ENCODE peak calls at places on chromosomes 3 and 15, in ten cellular contexts. One of them, this sample, is unnamed.

GRCh38 chr3:124907957-124908356 is 20.8 kb upstream of the ITGB5 start:
- DNase-seq in PC-9: no peak
- DNase-seq in A673: peak
- DNase-seq in left ventricle myocardium inferior: no peak
- DNase-seq in endothelial cell: no peak
- DNase-seq in fibroblast of villous mesenchyme: no peak
- DNase-seq in NB4: no peak
- DNase-seq in ovary: no peak
- DNase-seq in neural crest cell: no peak
- DNase-seq in HFF-Myc: no peak
- DNase-seq in this sample: no peak

GRCh38 chr3:107710851-107711250 is 188.1 kb downstream of the BBX start:
- DNase-seq in PC-9: no peak
- DNase-seq in A673: no peak
- DNase-seq in left ventricle myocardium inferior: peak
- DNase-seq in endothelial cell: no peak
- DNase-seq in fibroblast of villous mesenchyme: no peak
- DNase-seq in NB4: peak
- DNase-seq in ovary: peak
- DNase-seq in neural crest cell: no peak
- DNase-seq in HFF-Myc: no peak
- DNase-seq in this sample: no peak

GRCh38 chr15:73951044-73951561 is 24.8 kb downstream of the LOXL1 start:
- DNase-seq in PC-9: no peak
- DNase-seq in A673: peak
- DNase-seq in left ventricle myocardium inferior: peak
- DNase-seq in endothelial cell: peak
- DNase-seq in fibroblast of villous mesenchyme: peak
- DNase-seq in NB4: peak
- DNase-seq in ovary: peak
- DNase-seq in neural crest cell: peak
- DNase-seq in HFF-Myc: peak
- DNase-seq in this sample: peak

GRCh38 chr3:73255609-73256029 is 194.2 kb downstream of the EBLN2 start:
- DNase-seq in PC-9: no peak
- DNase-seq in A673: peak
- DNase-seq in left ventricle myocardium inferior: no peak
- DNase-seq in endothelial cell: no peak
- DNase-seq in fibroblast of villous mesenchyme: peak
- DNase-seq in NB4: peak
- DNase-seq in ovary: no peak
- DNase-seq in neural crest cell: no peak
- DNase-seq in HFF-Myc: peak
- DNase-seq in this sample: no peak

GRCh38 chr15:81101894-81102815 is 31.9 kb upstream of the CFAP161 start:
- DNase-seq in PC-9: no peak
- DNase-seq in A673: no peak
- DNase-seq in left ventricle myocardium inferior: no peak
- DNase-seq in endothelial cell: no peak
- DNase-seq in fibroblast of villous mesenchyme: no peak
- DNase-seq in NB4: no peak
- DNase-seq in ovary: no peak
- DNase-seq in neural crest cell: no peak
- DNase-seq in HFF-Myc: no peak
- DNase-seq in this sample: no peak

GRCh38 chr3:4974154-4974553 is 5.1 kb upstream of the BHLHE40 start:
- DNase-seq in PC-9: no peak
- DNase-seq in A673: no peak
- DNase-seq in left ventricle myocardium inferior: no peak
- DNase-seq in endothelial cell: no peak
- DNase-seq in fibroblast of villous mesenchyme: no peak
- DNase-seq in NB4: no peak
- DNase-seq in ovary: no peak
- DNase-seq in neural crest cell: no peak
- DNase-seq in HFF-Myc: no peak
- DNase-seq in this sample: no peak

GRCh38 chr15:45393851-45394250 is 15.5 kb upstream of the GATM start:
- DNase-seq in PC-9: peak
- DNase-seq in A673: no peak
- DNase-seq in left ventricle myocardium inferior: no peak
- DNase-seq in endothelial cell: no peak
- DNase-seq in fibroblast of villous mesenchyme: no peak
- DNase-seq in NB4: peak
- DNase-seq in ovary: no peak
- DNase-seq in neural crest cell: no peak
- DNase-seq in HFF-Myc: no peak
- DNase-seq in this sample: no peak

GRCh38 chr3:154105218-154105975 is 15.8 kb upstream of the ARHGEF26 start:
- DNase-seq in PC-9: no peak
- DNase-seq in A673: no peak
- DNase-seq in left ventricle myocardium inferior: no peak
- DNase-seq in endothelial cell: no peak
- DNase-seq in fibroblast of villous mesenchyme: no peak
- DNase-seq in NB4: no peak
- DNase-seq in ovary: no peak
- DNase-seq in neural crest cell: no peak
- DNase-seq in HFF-Myc: no peak
- DNase-seq in this sample: no peak

GRCh38 chr3:120795017-120795648 is 52.6 kb downstream of the GTF2E1 start:
- DNase-seq in PC-9: no peak
- DNase-seq in A673: peak
- DNase-seq in left ventricle myocardium inferior: peak
- DNase-seq in endothelial cell: peak
- DNase-seq in fibroblast of villous mesenchyme: peak
- DNase-seq in NB4: peak
- DNase-seq in ovary: peak
- DNase-seq in neural crest cell: peak
- DNase-seq in HFF-Myc: peak
- DNase-seq in this sample: peak

GRCh38 chr3:133468251-133468721 is 68.4 kb downstream of the BFSP2 start:
- DNase-seq in PC-9: no peak
- DNase-seq in A673: no peak
- DNase-seq in left ventricle myocardium inferior: no peak
- DNase-seq in endothelial cell: no peak
- DNase-seq in fibroblast of villous mesenchyme: no peak
- DNase-seq in NB4: no peak
- DNase-seq in ovary: no peak
- DNase-seq in neural crest cell: no peak
- DNase-seq in HFF-Myc: no peak
- DNase-seq in this sample: no peak

GRCh38 chr15:54884312-54884711 is 312.4 kb downstream of the RSL24D1 start:
- DNase-seq in PC-9: no peak
- DNase-seq in A673: no peak
- DNase-seq in left ventricle myocardium inferior: no peak
- DNase-seq in endothelial cell: no peak
- DNase-seq in fibroblast of villous mesenchyme: no peak
- DNase-seq in NB4: peak
- DNase-seq in ovary: no peak
- DNase-seq in neural crest cell: no peak
- DNase-seq in HFF-Myc: no peak
- DNase-seq in this sample: no peak

DNA sequence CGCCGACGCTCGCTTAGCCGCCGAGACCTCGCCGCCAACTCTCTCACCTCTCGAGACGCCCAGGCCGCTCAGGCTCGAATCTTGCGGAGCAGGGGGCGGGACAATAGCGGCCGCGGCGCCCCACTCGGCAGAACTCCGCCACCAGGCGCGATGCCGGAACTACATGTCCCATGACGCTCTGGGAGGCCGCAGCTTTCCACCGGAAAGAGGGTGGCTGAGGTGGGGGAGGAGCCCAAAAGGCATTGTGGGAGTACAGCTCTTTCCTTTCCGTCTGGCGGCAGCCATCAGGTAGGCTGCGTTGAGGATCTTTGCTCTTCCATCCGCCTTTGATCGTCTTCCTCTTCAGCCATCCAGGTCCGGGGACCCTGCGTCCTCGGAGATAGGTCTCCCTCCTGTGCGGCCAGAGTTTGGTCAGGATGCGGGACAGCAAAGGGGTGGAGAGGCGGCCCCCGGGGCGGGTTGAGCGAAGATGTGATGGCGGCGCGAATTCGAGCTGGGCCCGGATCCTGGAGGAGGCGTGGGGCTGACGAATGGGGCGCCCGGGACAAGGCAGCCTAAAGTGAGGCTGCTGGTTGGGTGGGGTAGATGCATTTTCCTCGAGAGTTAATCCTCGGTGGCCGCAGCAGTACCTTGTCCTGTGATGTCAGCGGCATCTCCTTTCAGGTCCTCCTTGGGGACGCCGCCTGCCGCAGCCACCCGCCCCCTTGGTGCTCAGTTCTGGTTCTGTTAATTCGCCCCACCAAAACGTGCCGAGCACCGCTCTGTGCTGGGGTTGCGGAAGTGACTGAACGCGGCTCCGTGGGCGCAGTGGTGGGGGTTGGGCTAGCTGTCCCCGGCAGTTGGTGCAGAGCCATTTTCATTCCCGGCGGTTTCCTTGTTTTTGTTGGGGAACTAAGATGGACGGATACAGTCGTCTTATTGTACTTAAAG is at the start of the genes NKIRAS1 and RPL15:
- DNase-seq in PC-9: peak
- DNase-seq in A673: peak
- DNase-seq in left ventricle myocardium inferior: peak
- DNase-seq in endothelial cell: peak
- DNase-seq in fibroblast of villous mesenchyme: peak
- DNase-seq in NB4: peak
- DNase-seq in ovary: peak
- DNase-seq in neural crest cell: peak
- DNase-seq in HFF-Myc: peak
- DNase-seq in this sample: peak
- TF ChIP-seq CTCF in PC-9: peak
- TF ChIP-seq CTCF in A673: peak
- TF ChIP-seq CTCF in left ventricle myocardium inferior: peak
- TF ChIP-seq CTCF in endothelial cell: peak
- TF ChIP-seq CTCF in fibroblast of villous mesenchyme: peak
- TF ChIP-seq CTCF in NB4: no peak
- TF ChIP-seq CTCF in ovary: peak
- TF ChIP-seq CTCF in neural crest cell: peak
- TF ChIP-seq CTCF in HFF-Myc: peak
- TF ChIP-seq CTCF in this sample: peak

GRCh38 chr3:135792174-135792573 is 173.4 kb upstream of the PPP2R3A start:
- DNase-seq in PC-9: no peak
- DNase-seq in A673: no peak
- DNase-seq in left ventricle myocardium inferior: no peak
- DNase-seq in endothelial cell: peak
- DNase-seq in fibroblast of villous mesenchyme: no peak
- DNase-seq in NB4: peak
- DNase-seq in ovary: no peak
- DNase-seq in neural crest cell: peak
- DNase-seq in HFF-Myc: no peak
- DNase-seq in this sample: peak
- TF ChIP-seq CTCF in PC-9: no peak
- TF ChIP-seq CTCF in A673: peak
- TF ChIP-seq CTCF in left ventricle myocardium inferior: no peak
- TF ChIP-seq CTCF in endothelial cell: peak
- TF ChIP-seq CTCF in fibroblast of villous mesenchyme: no peak
- TF ChIP-seq CTCF in NB4: no peak
- TF ChIP-seq CTCF in ovary: no peak
- TF ChIP-seq CTCF in neural crest cell: no peak
- TF ChIP-seq CTCF in HFF-Myc: no peak
- TF ChIP-seq CTCF in this sample: peak

GRCh38 chr15:66701422-66702034 is 508 bp upstream of the SMAD6 start:
- DNase-seq in PC-9: peak
- DNase-seq in A673: peak
- DNase-seq in left ventricle myocardium inferior: peak
- DNase-seq in endothelial cell: peak
- DNase-seq in fibroblast of villous mesenchyme: no peak
- DNase-seq in NB4: no peak
- DNase-seq in ovary: peak
- DNase-seq in neural crest cell: peak
- DNase-seq in HFF-Myc: no peak
- DNase-seq in this sample: no peak

GRCh38 chr15:66703540-66703941 is 1.5 kb downstream of the SMAD6 start:
- DNase-seq in PC-9: no peak
- DNase-seq in A673: no peak
- DNase-seq in left ventricle myocardium inferior: peak
- DNase-seq in endothelial cell: peak
- DNase-seq in fibroblast of villous mesenchyme: peak
- DNase-seq in NB4: peak
- DNase-seq in ovary: no peak
- DNase-seq in neural crest cell: peak
- DNase-seq in HFF-Myc: no peak
- DNase-seq in this sample: peak

GRCh38 chr15:66700802-66701421 is 1.1 kb upstream of the SMAD6 start:
- DNase-seq in PC-9: peak
- DNase-seq in A673: peak
- DNase-seq in left ventricle myocardium inferior: peak
- DNase-seq in endothelial cell: peak
- DNase-seq in fibroblast of villous mesenchyme: peak
- DNase-seq in NB4: peak
- DNase-seq in ovary: peak
- DNase-seq in neural crest cell: peak
- DNase-seq in HFF-Myc: peak
- DNase-seq in this sample: peak

GRCh38 chr15:66702770-66703539 is 919 bp downstream of the SMAD6 start:
- DNase-seq in PC-9: no peak
- DNase-seq in A673: peak
- DNase-seq in left ventricle myocardium inferior: peak
- DNase-seq in endothelial cell: peak
- DNase-seq in fibroblast of villous mesenchyme: no peak
- DNase-seq in NB4: peak
- DNase-seq in ovary: no peak
- DNase-seq in neural crest cell: peak
- DNase-seq in HFF-Myc: no peak
- DNase-seq in this sample: peak

DNA sequence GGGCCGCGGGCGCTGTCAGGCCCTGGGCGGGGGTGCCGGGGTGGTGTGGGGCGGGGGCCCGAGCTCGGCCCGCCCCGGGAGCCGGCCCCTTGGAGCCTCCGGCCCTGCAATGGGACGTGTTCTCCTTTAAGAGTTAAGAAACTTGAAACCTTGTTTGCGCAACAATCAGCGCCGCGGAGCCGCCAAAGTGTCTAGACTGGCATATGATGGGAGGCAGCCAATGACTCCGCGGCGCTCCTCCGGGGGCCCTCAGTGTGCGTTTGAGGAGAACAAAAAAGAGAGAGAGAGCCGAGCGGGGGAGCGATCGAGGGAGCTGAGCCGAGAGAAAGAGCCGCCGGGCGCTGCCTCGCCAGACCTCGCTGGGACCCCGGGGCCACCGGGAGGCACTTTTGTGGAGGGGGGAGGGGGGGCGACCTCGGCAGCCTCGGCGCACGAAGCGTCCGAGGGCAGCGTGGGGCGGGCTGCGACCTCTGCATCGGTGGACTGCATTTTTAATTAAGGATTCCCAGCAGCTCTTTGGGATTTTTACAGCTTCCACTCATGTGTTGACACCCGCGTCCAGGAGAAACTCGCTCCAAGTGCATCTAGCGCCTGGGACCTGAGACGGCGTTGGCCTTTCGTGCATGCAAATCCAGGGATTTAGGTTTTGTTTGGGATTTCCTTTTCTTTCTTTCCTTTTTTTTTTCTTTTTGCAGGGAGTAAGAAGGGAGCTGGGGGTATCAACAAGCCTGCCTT is at the start of gene SMAD6:
- DNase-seq in PC-9: peak
- DNase-seq in A673: peak
- DNase-seq in left ventricle myocardium inferior: peak
- DNase-seq in endothelial cell: peak
- DNase-seq in fibroblast of villous mesenchyme: peak
- DNase-seq in NB4: peak
- DNase-seq in ovary: peak
- DNase-seq in neural crest cell: peak
- DNase-seq in HFF-Myc: peak
- DNase-seq in this sample: peak
- TF ChIP-seq CTCF in PC-9: no peak
- TF ChIP-seq CTCF in A673: no peak
- TF ChIP-seq CTCF in left ventricle myocardium inferior: no peak
- TF ChIP-seq CTCF in endothelial cell: no peak
- TF ChIP-seq CTCF in fibroblast of villous mesenchyme: no peak
- TF ChIP-seq CTCF in NB4: no peak
- TF ChIP-seq CTCF in ovary: no peak
- TF ChIP-seq CTCF in neural crest cell: no peak
- TF ChIP-seq CTCF in HFF-Myc: no peak
- TF ChIP-seq CTCF in this sample: no peak

GRCh38 chr3:139241783-139242182 is 102.0 kb upstream of the MRPS22 start:
- DNase-seq in PC-9: no peak
- DNase-seq in A673: no peak
- DNase-seq in left ventricle myocardium inferior: no peak
- DNase-seq in endothelial cell: no peak
- DNase-seq in fibroblast of villous mesenchyme: no peak
- DNase-seq in NB4: no peak
- DNase-seq in ovary: no peak
- DNase-seq in neural crest cell: no peak
- DNase-seq in HFF-Myc: no peak
- DNase-seq in this sample: no peak
- TF ChIP-seq CTCF in PC-9: peak
- TF ChIP-seq CTCF in A673: no peak
- TF ChIP-seq CTCF in left ventricle myocardium inferior: no peak
- TF ChIP-seq CTCF in endothelial cell: peak
- TF ChIP-seq CTCF in fibroblast of villous mesenchyme: peak
- TF ChIP-seq CTCF in NB4: no peak
- TF ChIP-seq CTCF in ovary: peak
- TF ChIP-seq CTCF in neural crest cell: peak
- TF ChIP-seq CTCF in HFF-Myc: no peak
- TF ChIP-seq CTCF in this sample: no peak

This sample was measured in nephron progenitor cell.